ENCODE peak calls at places on chromosomes 2 and 18, in five cellular contexts. I, O, J, F and W are unnamed samples.

GRCh38 chr2:73063909-73064875 is 7.3 kb downstream of the SFXN5 start:
- DNase-seq in I (no peak), O (no peak), J (peak), F (no peak), W (peak)

GRCh38 chr2:225010804-225011203 is 31.5 kb downstream of the DOCK10 start:
- DNase-seq in I (peak), O (no peak), J (peak), F (no peak), W (no peak)

GRCh38 chr18:30650499-30650898 is 392.0 kb downstream of the DSC3 start:
- DNase-seq in I (no peak), O (no peak), J (no peak), F (no peak), W (no peak)

GRCh38 chr2:103355287-103355686 is 593.5 kb downstream of the TMEM182 start:
- DNase-seq in I (no peak), O (no peak), J (no peak), F (no peak), W (no peak)

GRCh38 chr2:119730598-119731278 is 29.0 kb upstream of the PTPN4 start:
- DNase-seq in I (no peak), O (no peak), J (no peak), F (no peak), W (peak)

GRCh38 chr18:68438983-68439382 is 275.9 kb downstream of the TMX3 start:
- DNase-seq in I (peak), O (no peak), J (peak), F (peak), W (no peak)

GRCh38 chr18:2903006-2903405 is 56.2 kb downstream of the EMILIN2 start:
- DNase-seq in I (no peak), O (no peak), J (peak), F (no peak), W (no peak)

GRCh38 chr2:190080527-190081049 is 18.1 kb upstream of the MSTN start:
- DNase-seq in I (no peak), O (no peak), J (no peak), F (no peak), W (no peak)

GRCh38 chr18:23107718-23108117 is 27.6 kb upstream of the CABLES1 start:
- DNase-seq in I (no peak), O (no peak), J (peak), F (no peak), W (no peak)

GRCh38 chr2:233409286-233409991 is 55.1 kb downstream of the DGKD start:
- DNase-seq in I (no peak), O (no peak), J (no peak), F (no peak), W (no peak)

GRCh38 chr2:204538179-204539009 is 6.9 kb upstream of the PARD3B start:
- DNase-seq in I (no peak), O (no peak), J (peak), F (no peak), W (peak)

DNA sequence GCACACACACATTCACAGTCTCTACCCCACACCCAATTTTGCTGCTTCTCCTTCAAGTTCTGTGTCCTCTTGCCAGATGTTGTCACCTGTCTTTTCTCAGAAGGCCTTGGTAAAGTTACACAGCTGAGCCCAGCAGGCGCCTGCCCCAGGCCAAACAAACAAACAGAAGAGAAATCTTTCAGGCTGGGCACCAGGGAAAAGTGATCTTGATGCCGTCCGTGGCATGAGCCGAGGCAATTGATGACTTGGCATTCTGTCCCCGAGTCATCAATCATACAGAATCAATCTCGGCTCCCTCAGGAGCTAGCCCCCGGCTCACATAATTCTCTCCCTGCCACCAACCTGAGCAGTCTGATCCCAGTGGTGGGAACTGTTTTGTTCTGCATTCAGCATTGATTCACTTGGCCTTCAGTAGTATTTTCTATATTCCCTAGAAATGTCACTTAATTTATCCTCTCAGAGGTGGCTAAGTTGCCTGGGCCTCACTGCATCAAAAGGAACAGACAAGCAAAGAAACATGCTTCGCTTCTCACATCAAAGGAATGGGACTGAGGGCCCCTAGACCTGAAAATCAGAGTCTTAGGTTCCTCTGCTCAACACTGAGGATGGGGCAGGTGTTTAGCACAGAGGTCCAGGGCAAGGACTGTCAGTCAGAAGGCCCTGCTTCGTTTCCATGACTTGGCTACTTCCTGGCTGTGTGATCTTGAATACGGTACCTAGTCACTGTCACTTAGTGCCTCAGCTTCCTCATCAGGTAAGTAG is 278.8 kb upstream of the CELF4 start:
- DNase-seq in I (no peak), O (no peak), J (no peak), F (no peak), W (no peak)
- H2BK12ac ChIP-seq in I (no peak), O (peak), J (no peak), F (no peak), W (no peak)

GRCh38 chr2:131517106-131517831 is 10.4 kb upstream of the CCDC74A start:
- DNase-seq in I (no peak), O (no peak), J (no peak), F (no peak), W (no peak)

GRCh38 chr2:131520526-131520925 is 7.2 kb upstream of the CCDC74A start:
- DNase-seq in I (no peak), O (no peak), J (no peak), F (no peak), W (no peak)

GRCh38 chr2:131519466-131519865 is 8.2 kb upstream of the CCDC74A start:
- DNase-seq in I (no peak), O (no peak), J (no peak), F (no peak), W (no peak)

GRCh38 chr2:131516011-131516410 is 11.7 kb upstream of the CCDC74A start:
- DNase-seq in I (no peak), O (no peak), J (no peak), F (no peak), W (no peak)
- H2BK12ac ChIP-seq in I (no peak), O (no peak), J (no peak), F (no peak), W (no peak)

DNA sequence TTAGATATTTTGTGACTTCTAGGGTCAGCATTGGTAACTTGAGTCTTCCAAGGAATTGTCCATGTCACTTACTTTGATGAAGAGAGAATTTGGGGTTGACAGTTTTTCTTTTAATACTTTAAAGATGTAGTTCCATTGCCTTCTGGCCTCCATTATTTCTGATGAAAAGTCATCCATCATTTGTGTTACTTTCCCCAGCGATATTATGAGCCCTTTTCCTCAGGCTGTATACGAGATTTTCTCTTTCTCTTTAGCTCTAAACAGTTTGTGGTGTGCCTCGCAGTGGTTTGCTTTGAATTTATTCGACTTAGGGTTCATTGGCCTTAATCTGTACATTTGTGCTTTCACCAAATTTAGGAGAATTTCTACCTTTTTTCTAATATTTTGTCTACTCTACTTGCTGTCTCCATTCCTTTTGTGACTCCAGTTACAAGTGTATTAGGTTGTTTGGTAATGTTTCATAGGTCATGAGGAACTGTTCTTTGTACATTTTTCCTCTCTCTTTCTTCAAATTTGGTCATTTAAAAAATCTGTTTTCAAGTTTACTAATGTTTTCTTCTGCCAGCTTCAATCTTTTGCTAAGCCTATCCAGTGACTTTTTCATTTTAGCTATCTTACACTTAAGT is 131.4 kb upstream of the OTOS start:
- DNase-seq in I (no peak), O (no peak), J (no peak), F (no peak), W (no peak)
- H2BK12ac ChIP-seq in I (no peak), O (no peak), J (no peak), F (no peak), W (no peak)

GRCh38 chr18:63234432-63234831 is 85.1 kb downstream of the BCL2 start:
- DNase-seq in I (no peak), O (no peak), J (no peak), F (no peak), W (no peak)
- H2BK12ac ChIP-seq in I (no peak), O (no peak), J (no peak), F (no peak), W (no peak)

DNA sequence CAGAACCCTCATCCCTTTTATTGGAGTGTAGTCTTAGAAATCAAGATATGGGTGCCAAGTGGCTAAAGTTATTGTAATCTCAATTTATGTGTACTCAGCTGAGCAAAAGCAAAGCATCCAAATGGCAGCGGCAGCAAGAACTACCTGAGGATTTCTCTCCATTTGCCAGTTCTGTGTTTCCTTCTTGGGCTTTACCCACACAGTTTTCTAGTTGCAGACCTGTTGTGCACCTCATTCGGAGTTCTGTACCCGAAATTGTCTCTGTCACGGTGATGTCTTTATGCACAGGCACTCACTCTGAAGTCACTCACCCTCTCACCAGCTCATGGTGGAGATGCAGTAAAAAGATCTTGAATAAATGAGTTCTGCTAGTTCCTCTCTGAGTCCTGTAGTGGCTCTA is 43.6 kb downstream of the INPP4A start:
- DNase-seq in I (no peak), O (no peak), J (no peak), F (no peak), W (no peak)
- H2BK12ac ChIP-seq in I (no peak), O (no peak), J (no peak), F (no peak), W (no peak)